ENCODE peak calls at places on chromosomes 4 and X, in four cellular contexts. I, U, Y and J are unnamed samples.

GRCh38 chr4:79862842-79863241 is 210.2 kb downstream of the ANTXR2 start:
- DNase-seq in Y (no peak), I (no peak), U (no peak), J (no peak)

GRCh38 chr4:47926667-47927258 is 12.4 kb upstream of the NFXL1 start:
- DNase-seq in Y (peak), I (peak), U (peak), J (peak)

GRCh38 chr4:168694669-168695068 is 197.8 kb downstream of the PALLD start:
- DNase-seq in Y (peak), I (no peak), U (peak), J (no peak)

GRCh38 chr4:109094061-109094460 is 208.4 kb downstream of the COL25A1 start:
- DNase-seq in I (no peak), U (no peak), Y (no peak), J (no peak)

GRCh38 chr4:56655209-56655626 is 25.9 kb downstream of the HOPX start:
- DNase-seq in U (no peak), Y (no peak), I (no peak), J (no peak)

GRCh38 chr4:41358626-41359025 is 101.9 kb downstream of the UCHL1 start:
- DNase-seq in U (peak), Y (no peak), I (no peak), J (no peak)

GRCh38 chrX:139795196-139795595 is 87.2 kb upstream of the MCF2 start:
- DNase-seq in I (no peak), Y (no peak), U (no peak), J (no peak)

GRCh38 chr4:180909279-180909678 is 1333.9 kb upstream of the TENM3 start:
- DNase-seq in U (peak), Y (no peak), I (peak), J (no peak)

GRCh38 chr4:126790633-126791032 is 842.1 kb upstream of the INTU start:
- DNase-seq in U (no peak), Y (no peak), I (no peak), J (no peak)

GRCh38 chr4:4490041-4490440 is 51.8 kb downstream of the STX18 start:
- DNase-seq in Y (no peak), U (no peak), I (no peak), J (no peak)

GRCh38 chr4:108287834-108288413 is 119.2 kb upstream of the LEF1 start:
- DNase-seq in I (no peak), Y (no peak), U (no peak), J (no peak)

GRCh38 chr4:150867148-150867547 is 147.9 kb downstream of the LRBA start:
- DNase-seq in Y (peak), U (peak), I (peak), J (peak)

GRCh38 chrX:32195611-32196010 is 1015.7 kb downstream of the DMD start:
- DNase-seq in Y (no peak), I (no peak), U (no peak), J (no peak)

GRCh38 chr4:139809207-139810157 is 143.9 kb downstream of the MGST2 start:
- DNase-seq in Y (peak), I (no peak), U (no peak), J (no peak)

GRCh38 chr4:162497564-162498167 is 333.9 kb upstream of the FSTL5 start:
- DNase-seq in Y (peak), I (peak), U (peak), J (peak)

GRCh38 chrX:121000589-121000988 is 15.0 kb upstream of the CT47A1 start:
- DNase-seq in U (peak), I (peak), Y (peak), J (peak)

GRCh38 chr4:54550415-54551171 is 107.2 kb upstream of the KIT start:
- DNase-seq in U (no peak), I (no peak), Y (no peak), J (no peak)

GRCh38 chr4:19675172-19675811 is 576.4 kb upstream of the SLIT2 start:
- DNase-seq in U (no peak), I (no peak), Y (peak), J (no peak)

GRCh38 chr4:43048570-43048969 is 156.1 kb downstream of the GRXCR1 start:
- DNase-seq in Y (no peak), U (no peak), I (peak), J (no peak)

GRCh38 chr4:87419578-87420249 is 2.7 kb upstream of the NUDT9 start:
- DNase-seq in I (no peak), Y (peak), U (peak), J (peak)

GRCh38 chr4:71430609-71431008 is 91.8 kb downstream of the SLC4A4 start:
- DNase-seq in U (no peak), I (no peak), Y (no peak), J (no peak)

GRCh38 chrX:68409154-68409553 is 24.1 kb downstream of the OPHN1 start:
- DNase-seq in Y (no peak), U (no peak), I (no peak), J (no peak)

DNA sequence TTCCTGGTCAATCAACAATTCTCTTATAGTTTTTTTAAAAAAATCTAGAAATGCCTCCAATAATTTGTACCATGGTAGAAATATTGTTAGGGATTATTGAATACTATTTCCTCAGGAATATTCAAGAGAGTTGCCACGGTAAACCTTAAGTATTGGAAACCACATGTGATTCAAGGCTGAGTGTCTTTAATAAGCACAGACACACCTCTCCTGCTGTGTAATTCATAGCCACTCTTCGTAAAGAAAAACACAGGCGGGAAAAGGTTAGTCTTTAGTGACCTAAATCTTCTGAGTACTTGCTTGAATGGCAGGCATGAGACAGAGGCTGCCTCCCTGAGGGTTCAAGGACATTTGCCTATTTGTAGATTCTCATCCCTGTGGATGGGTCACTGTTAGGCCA is 342.8 kb upstream of the ADGRL3 start:
- DNase-seq in Y (no peak), U (no peak), I (no peak), J (no peak)
- TF ChIP-seq MYC in Y (no peak), U (no peak), I (no peak), J (no peak)

DNA sequence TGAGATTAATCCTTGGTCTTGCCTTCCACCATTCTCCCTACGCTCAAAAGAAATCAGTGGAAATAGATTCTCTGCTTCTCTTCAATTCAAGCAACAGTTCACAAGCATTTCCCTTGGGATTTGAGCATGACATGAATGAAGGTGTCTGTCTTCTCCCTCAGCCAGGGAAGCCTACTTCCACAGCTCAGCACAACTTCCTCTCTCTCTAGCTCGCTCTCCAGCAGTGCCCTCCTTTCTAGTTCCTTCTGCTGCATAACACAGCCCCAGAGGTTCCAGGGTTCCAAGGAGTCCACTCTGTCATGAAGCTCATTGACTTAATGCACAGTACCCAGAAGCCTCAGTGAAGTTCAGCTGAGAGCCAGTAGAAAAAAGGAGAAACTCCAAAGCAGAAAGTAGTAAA is 81.3 kb downstream of the PLS3 start:
- DNase-seq in Y (no peak), U (peak), I (peak), J (no peak)
- TF ChIP-seq MYC in Y (no peak), U (no peak), I (no peak), J (no peak)

DNA sequence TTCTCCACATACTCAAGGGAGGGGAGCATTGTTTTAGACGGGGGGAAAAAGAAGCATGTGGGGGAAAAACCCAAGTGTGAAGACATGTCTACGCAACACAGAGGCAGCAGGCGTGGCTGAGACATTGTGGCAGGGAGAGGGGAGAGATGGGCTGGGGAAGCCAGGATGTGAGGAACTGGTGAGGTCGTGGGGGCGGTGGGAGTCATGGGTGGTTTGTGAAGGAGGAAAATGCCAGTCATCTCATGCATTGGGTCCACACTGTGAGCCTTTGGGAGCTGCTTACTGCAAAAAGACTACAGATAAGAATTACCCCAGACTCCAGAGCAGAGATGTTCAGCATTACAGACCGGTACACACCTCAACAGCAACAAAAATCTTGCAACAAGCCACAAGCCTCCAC is 2.1 kb downstream of the JAKMIP1 start:
- DNase-seq in Y (no peak), U (no peak), I (no peak), J (no peak)
- TF ChIP-seq MYC in Y (no peak), U (no peak), I (no peak), J (no peak)

GRCh38 chrX:16552546-16552945 is 97.4 kb upstream of the S100G start:
- DNase-seq in U (no peak), I (no peak), Y (no peak), J (no peak)
- TF ChIP-seq MYC in U (no peak), I (no peak), Y (no peak), J (no peak)

GRCh38 chr4:61374612-61374920 is 174.4 kb downstream of the ADGRL3 start:
- DNase-seq in U (no peak), Y (no peak), I (no peak), J (no peak)
- TF ChIP-seq MYC in U (no peak), Y (no peak), I (no peak), J (no peak)

GRCh38 chrX:25300994-25301393 is 285.2 kb upstream of the ARX start:
- DNase-seq in Y (no peak), I (no peak), U (no peak), J (no peak)

GRCh38 chrX:25296850-25297249 is 281.1 kb upstream of the ARX start:
- DNase-seq in U (no peak), I (no peak), Y (no peak), J (no peak)

GRCh38 chrX:25290132-25290531 is 274.4 kb upstream of the ARX start:
- DNase-seq in Y (no peak), I (no peak), U (no peak), J (no peak)

DNA sequence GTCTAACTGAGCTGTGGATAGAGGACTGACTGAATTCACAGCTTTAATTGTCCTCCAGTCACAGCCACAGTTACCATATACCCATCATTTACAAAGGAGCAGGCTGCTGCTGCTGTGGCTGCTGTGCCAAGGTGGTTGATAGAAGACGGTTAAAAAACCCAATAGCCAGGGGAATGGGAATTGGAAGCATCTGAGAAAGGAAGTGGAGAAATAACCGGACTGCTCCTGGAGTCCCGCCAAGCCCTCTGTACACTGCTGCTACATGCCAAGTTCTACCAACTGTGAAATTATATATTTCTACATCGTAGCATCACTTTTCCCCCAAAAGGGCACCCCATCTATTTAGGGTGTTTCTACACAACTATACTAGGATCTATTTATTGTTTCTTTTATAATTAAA is 279.7 kb upstream of the ARX start:
- DNase-seq in U (no peak), I (no peak), Y (no peak), J (no peak)
- TF ChIP-seq MYC in U (no peak), I (no peak), Y (no peak), J (no peak)

GRCh38 chr4:13733817-13734216 is 106.3 kb upstream of the BOD1L1 start:
- DNase-seq in U (no peak), I (no peak), Y (no peak), J (no peak)
- TF ChIP-seq MYC in U (no peak), I (no peak), Y (no peak), J (no peak)

GRCh38 chrX:15631637-15632036 is 30.9 kb upstream of the ACE2 start:
- DNase-seq in I (no peak), U (no peak), Y (no peak), J (no peak)
- TF ChIP-seq MYC in I (no peak), U (no peak), Y (no peak), J (no peak)